ENCODE peak calls at places on chromosomes 7 and 10, in five cellular contexts. Z is head of caudate nucleus; D is bronchial epithelial cell; P is AG10803; F is activated CD8-positive, alpha-beta memory T cell treated with anti-CD3 and anti-CD28 coated beads for 24 hours. Y is an unnamed sample.
A peak's percentile ranks its signal among the peaks of the same experiment; 100 is the strongest.

GRCh38 chr10:27145937-27146336 is 8.2 kb downstream of the YME1L1 start:
- DNase-seq in Z (no peak), D (no peak), P (no peak), F (no peak), Y (no peak)

GRCh38 chr7:149856-150636 is 42.3 kb upstream of the FAM20C start:
- DNase-seq in Z (no peak), D (peak; percentile 2), P (peak; percentile 12), F (no peak), Y (no peak)

GRCh38 chr7:47536705-47537611 is 45.0 kb downstream of the TNS3 start:
- DNase-seq in Z (peak; percentile 62), D (peak; percentile 32), P (peak; percentile 90), F (no peak), Y (peak; percentile 90)

GRCh38 chr7:94295805-94296204 is 98.9 kb upstream of the COL1A2 start:
- DNase-seq in Z (no peak), D (peak; percentile 44), P (peak; percentile 91), F (no peak), Y (peak; percentile 85)

GRCh38 chr10:1347962-1348772 is 292.0 kb downstream of the WDR37 start:
- DNase-seq in Z (no peak), D (no peak), P (no peak), F (no peak), Y (no peak)

GRCh38 chr10:122939819-122940543 is 14.0 kb downstream of the C10orf88 start:
- DNase-seq in Z (no peak), D (no peak), P (peak; percentile 22), F (no peak), Y (peak; percentile 55)

GRCh38 chr10:72084094-72084459 is 4.3 kb downstream of the SPOCK2 start:
- DNase-seq in Z (no peak), D (no peak), P (no peak), F (peak; percentile 87), Y (no peak)

GRCh38 chr7:116798205-116798730 is 64.1 kb upstream of the CAPZA2 start:
- DNase-seq in Z (no peak), D (no peak), P (no peak), F (no peak), Y (no peak)

GRCh38 chr10:27225011-27225590 is 15.5 kb downstream of the ACBD5 start:
- DNase-seq in Z (no peak), D (no peak), P (no peak), F (no peak), Y (no peak)

GRCh38 chr7:17456541-17456940 is 158.1 kb downstream of the AHR start:
- DNase-seq in Z (no peak), D (no peak), P (no peak), F (no peak), Y (no peak)

GRCh38 chr10:82310839-82311238 is 435.8 kb downstream of the NRG3 start:
- DNase-seq in Z (no peak), D (no peak), P (no peak), F (no peak), Y (no peak)

GRCh38 chr7:37656913-37657530 is 26.5 kb upstream of the GPR141 start:
- DNase-seq in Z (no peak), D (no peak), P (no peak), F (no peak), Y (no peak)

GRCh38 chr10:6045600-6046457 is 16.3 kb downstream of the IL2RA start:
- DNase-seq in Z (no peak), D (no peak), P (no peak), F (peak; percentile 63), Y (no peak)

GRCh38 chr7:2193120-2193519 is 39.6 kb downstream of the MAD1L1 start:
- DNase-seq in Z (no peak), D (no peak), P (no peak), F (no peak), Y (no peak)

GRCh38 chr10:118844731-118845573 is 90.2 kb upstream of the CACUL1 start:
- DNase-seq in Z (no peak), D (peak; percentile 75), P (no peak), F (peak; percentile 28), Y (no peak)

GRCh38 chr10:112953075-112953501 is 3.0 kb downstream of the TCF7L2 start:
- DNase-seq in Z (peak; percentile 44), D (no peak), P (no peak), F (no peak), Y (no peak)

GRCh38 chr7:117950601-117951278 is 77.5 kb upstream of the CTTNBP2 start:
- DNase-seq in Z (no peak), D (peak; percentile 58), P (no peak), F (no peak), Y (no peak)

GRCh38 chr10:12766222-12766621 is 235.3 kb downstream of the CCDC3 start:
- DNase-seq in Z (no peak), D (no peak), P (no peak), F (no peak), Y (no peak)

GRCh38 chr7:112143151-112143550 is 63.0 kb downstream of the DOCK4 start:
- DNase-seq in Z (no peak), D (no peak), P (peak; percentile 32), F (no peak), Y (peak; percentile 68)

GRCh38 chr10:588246-589165 is 101.0 kb downstream of the DIP2C start:
- DNase-seq in Z (no peak), D (no peak), P (peak; percentile 53), F (no peak), Y (no peak)

GRCh38 chr10:72088879-72089585 is 681 bp upstream of the SPOCK2 start:
- DNase-seq in Z (peak; percentile 63), D (no peak), P (peak; percentile 35), F (no peak), Y (peak; percentile 27)

GRCh38 chr10:70714961-70715360 is 42.7 kb downstream of the ADAMTS14 start:
- DNase-seq in Z (no peak), D (no peak), P (no peak), F (no peak), Y (no peak)

GRCh38 chr10:42594246-42594650 is 44.1 kb downstream of the ZNF33B start:
- DNase-seq in Z (no peak), D (peak; percentile 85), P (no peak), F (no peak), Y (peak; percentile 58)

GRCh38 chr7:3307437-3307836 is 6.4 kb downstream of the SDK1 start:
- DNase-seq in Z (no peak), D (no peak), P (no peak), F (no peak), Y (no peak)

Y was measured in fibroblast of gingiva.